ENCODE peak calls at places on chromosomes 1 and 21, in six cellular contexts. N is tibial artery; O is activated T-cell treated with anti-CD3 and anti-CD28 coated beads for 48 hours; P is dermis blood vessel endothelial cell; T is activated CD8-positive, alpha-beta T cell treated with anti-CD3 and anti-CD28 coated beads for 36 hours; I is GM04504. V is an unnamed sample.
A peak's percentile ranks its signal among the peaks of the same experiment; 100 is the strongest.

GRCh38 chr1:237913345-237913744 is 22.6 kb upstream of the ZP4 start:
- DNase-seq in P (no peak), N (no peak), O (no peak), T (no peak), I (no peak), V (no peak)

GRCh38 chr1:53981220-53981619 is 35.1 kb downstream of the LRRC42 start:
- DNase-seq in O (no peak), N (no peak), I (no peak), P (no peak), T (no peak), V (no peak)

GRCh38 chr1:116871772-116872146 is 38.0 kb upstream of the PTGFRN start:
- DNase-seq in O (no peak), N (no peak), T (no peak), P (no peak), I (no peak), V (no peak)

GRCh38 chr1:171769171-171769570 is 12.3 kb upstream of the METTL13 start:
- DNase-seq in N (no peak), P (no peak), I (no peak), T (no peak), O (no peak), V (no peak)

GRCh38 chr21:46096596-46096981 is 1.3 kb upstream of the COL6A2 start:
- DNase-seq in O (no peak), I (no peak), N (no peak), T (no peak), P (no peak), V (no peak)

GRCh38 chr21:26116456-26117011 is 54.0 kb downstream of the APP start:
- DNase-seq in O (no peak), I (peak; percentile 72), N (no peak), P (peak; percentile 17), T (no peak), V (no peak)

GRCh38 chr1:194069168-194069830 is 882.9 kb upstream of the B3GALT2 start:
- DNase-seq in P (no peak), T (no peak), I (no peak), N (no peak), O (no peak), V (no peak)

GRCh38 chr1:2930016-2930815 is 91.1 kb upstream of the ACTRT2 start:
- DNase-seq in T (no peak), P (no peak), O (no peak), I (no peak), N (no peak), V (no peak)

GRCh38 chr1:234758851-234759250 is 148.9 kb upstream of the IRF2BP2 start:
- DNase-seq in T (peak; percentile 83), P (no peak), O (no peak), N (no peak), I (no peak), V (no peak)

GRCh38 chr1:61079276-61079897 is 3.0 kb upstream of the NFIA start:
- DNase-seq in O (no peak), I (no peak), T (no peak), N (no peak), P (peak; percentile 17), V (no peak)

GRCh38 chr1:208184993-208185703 is 59.0 kb downstream of the PLXNA2 start:
- DNase-seq in I (no peak), O (no peak), N (no peak), P (no peak), T (no peak), V (no peak)

GRCh38 chr1:223189903-223190724 is 47.1 kb upstream of the TLR5 start:
- DNase-seq in O (peak; percentile 60), I (no peak), P (no peak), T (peak; percentile 84), N (no peak), V (peak; percentile 58)

GRCh38 chr1:85884372-85885035 is 176.3 kb upstream of the ZNHIT6 start:
- DNase-seq in O (no peak), I (no peak), P (peak; percentile 32), N (no peak), T (no peak), V (no peak)

GRCh38 chr1:25780318-25781129 is 19.5 kb upstream of the SELENON start:
- DNase-seq in T (no peak), P (no peak), N (no peak), O (no peak), I (no peak), V (no peak)

GRCh38 chr1:44801491-44802305 is 1.5 kb downstream of the PLK3 start:
- DNase-seq in T (peak; percentile 56), I (no peak), O (peak; percentile 34), P (peak; percentile 34), N (peak; percentile 28), V (no peak)